ENCODE peak calls at places on chromosomes 16 and 17, in four cellular contexts. Q, T, B and D are unnamed samples.

GRCh38 chr17:80866050-80866793 is 125.4 kb upstream of the CHMP6 start:
- DNase-seq in Q (peak; percentile 56), T (peak; percentile 31), B (peak; percentile 67), D (peak; percentile 83)

GRCh38 chr16:6482861-6483530 is 849.6 kb upstream of the RBFOX1 start:
- DNase-seq in Q (no peak), T (no peak), B (no peak), D (no peak)

GRCh38 chr16:21590287-21590686 is 9.1 kb upstream of the METTL9 start:
- DNase-seq in Q (no peak), T (no peak), B (no peak), D (no peak)

GRCh38 chr17:81338301-81339179 is 43.4 kb upstream of the SLC38A10 start:
- DNase-seq in Q (no peak), T (no peak), B (no peak), D (no peak)

GRCh38 chr17:57097832-57098421 is 12.9 kb downstream of the AKAP1 start:
- DNase-seq in Q (no peak), T (no peak), B (no peak), D (no peak)

GRCh38 chr17:54085934-54086333 is 263.2 kb downstream of the KIF2B start:
- DNase-seq in Q (no peak), T (no peak), B (no peak), D (no peak)

GRCh38 chr16:30186444-30186781 is 3.0 kb downstream of the CORO1A start:
- DNase-seq in Q (no peak), T (no peak), B (no peak), D (no peak)

GRCh38 chr17:83013779-83014117 is 65.7 kb upstream of the METRNL start:
- DNase-seq in Q (no peak), T (no peak), B (no peak), D (no peak)

GRCh38 chr16:53829186-53829747 is 125.3 kb downstream of the FTO start:
- DNase-seq in Q (no peak), T (no peak), B (no peak), D (no peak)

GRCh38 chr17:30503558-30503957 is 26.4 kb downstream of the GOSR1 start:
- DNase-seq in Q (no peak), T (no peak), B (no peak), D (no peak)

GRCh38 chr16:89738538-89739317 is 17.4 kb downstream of the ZNF276 start:
- DNase-seq in Q (no peak), T (no peak), B (no peak), D (no peak)

GRCh38 chr16:1150511-1150982 is 2.4 kb upstream of the CACNA1H start:
- DNase-seq in Q (peak; percentile 40), T (no peak), B (peak; percentile 64), D (peak; percentile 53)

GRCh38 chr17:36863131-36863530 is 74.1 kb upstream of the LHX1 start:
- DNase-seq in Q (no peak), T (no peak), B (no peak), D (no peak)

GRCh38 chr16:19882641-19883040 is 2.0 kb downstream of the GPRC5B start:
- DNase-seq in Q (no peak), T (no peak), B (no peak), D (no peak)

GRCh38 chr16:85227262-85227923 is 115.1 kb upstream of the CIBAR2 start:
- DNase-seq in Q (no peak), T (peak; percentile 98), B (no peak), D (no peak)

GRCh38 chr16:79698341-79698753 is 97.8 kb upstream of the MAF start:
- DNase-seq in Q (no peak), T (no peak), B (no peak), D (no peak)

GRCh38 chr17:75764711-75765421 is at the start of gene GALK1:
- DNase-seq in Q (peak; percentile 59), T (no peak), B (peak; percentile 85), D (peak; percentile 83)

GRCh38 chr17:78824240-78824639 is 16.4 kb downstream of the USP36 start:
- DNase-seq in Q (no peak), T (no peak), B (no peak), D (no peak)

GRCh38 chr17:16915752-16916556 is 56.0 kb downstream of the TNFRSF13B start:
- DNase-seq in Q (peak; percentile 32), T (peak; percentile 17), B (peak; percentile 36), D (peak; percentile 73)

GRCh38 chr17:60326702-60327101 is 65.2 kb downstream of the USP32 start:
- DNase-seq in Q (no peak), T (no peak), B (no peak), D (no peak)

GRCh38 chr17:60322056-60322387 is 69.9 kb downstream of the USP32 start:
- DNase-seq in Q (no peak), T (no peak), B (no peak), D (no peak)

GRCh38 chr17:60325730-60326524 is 66.0 kb downstream of the USP32 start:
- DNase-seq in Q (peak; percentile 20), T (no peak), B (no peak), D (no peak)

GRCh38 chr17:60321336-60322055 is 70.4 kb downstream of the USP32 start:
- DNase-seq in Q (no peak), T (peak; percentile 13), B (no peak), D (no peak)

DNA sequence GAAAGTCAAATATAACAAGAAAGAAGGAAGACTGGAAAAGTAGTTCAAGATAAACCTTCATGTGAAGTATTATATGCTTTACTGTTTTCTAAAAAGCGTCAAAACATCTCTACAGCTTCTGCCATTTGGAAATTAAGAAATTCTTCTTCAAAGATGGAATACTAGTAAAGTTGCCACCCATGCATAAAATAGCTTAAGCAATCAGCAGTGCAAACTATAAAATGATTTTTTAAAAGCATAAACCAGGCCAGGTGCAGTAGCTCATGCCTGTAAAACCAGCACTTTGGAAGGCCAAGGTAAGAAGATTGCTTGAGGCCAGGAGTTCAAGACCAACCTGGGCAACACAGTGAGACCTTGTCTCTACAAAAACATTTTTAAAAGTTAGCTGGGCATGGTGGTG is 68.2 kb downstream of the USP32 start:
- DNase-seq in Q (no peak), T (no peak), B (no peak), D (no peak)
- TF ChIP-seq FOXK2 in Q (no peak), T (no peak), B (no peak), D (no peak)

DNA sequence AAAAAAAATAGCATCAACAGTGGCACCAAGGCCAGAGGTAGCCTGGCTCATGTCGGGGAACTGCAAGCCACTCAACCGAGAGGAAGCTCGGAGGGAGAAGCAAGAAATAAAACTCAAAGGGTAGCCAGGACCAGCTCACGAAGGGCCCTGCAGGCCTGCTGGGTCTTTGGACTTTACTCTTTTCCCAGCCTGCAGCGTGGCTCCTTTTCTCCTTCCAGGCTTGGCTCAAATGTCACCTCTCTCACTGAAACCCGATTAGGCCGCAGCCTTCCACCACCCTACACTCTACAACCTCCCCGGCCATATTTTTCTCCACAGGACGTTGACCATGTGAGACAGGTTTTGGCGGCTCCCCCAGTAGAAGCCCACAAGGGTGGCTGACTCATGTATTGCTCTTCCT is 38.1 kb downstream of the CALB2 start:
- DNase-seq in Q (no peak), T (no peak), B (no peak), D (no peak)
- TF ChIP-seq TARDBP in Q (no peak), T (no peak), B (no peak), D (no peak)

GRCh38 chr17:66190738-66191606 is 961 bp downstream of the CEP112 start:
- DNase-seq in Q (peak; percentile 16), T (no peak), B (no peak), D (peak; percentile 12)
- TF ChIP-seq SP1 in Q (no peak), T (no peak), B (no peak), D (no peak)

DNA sequence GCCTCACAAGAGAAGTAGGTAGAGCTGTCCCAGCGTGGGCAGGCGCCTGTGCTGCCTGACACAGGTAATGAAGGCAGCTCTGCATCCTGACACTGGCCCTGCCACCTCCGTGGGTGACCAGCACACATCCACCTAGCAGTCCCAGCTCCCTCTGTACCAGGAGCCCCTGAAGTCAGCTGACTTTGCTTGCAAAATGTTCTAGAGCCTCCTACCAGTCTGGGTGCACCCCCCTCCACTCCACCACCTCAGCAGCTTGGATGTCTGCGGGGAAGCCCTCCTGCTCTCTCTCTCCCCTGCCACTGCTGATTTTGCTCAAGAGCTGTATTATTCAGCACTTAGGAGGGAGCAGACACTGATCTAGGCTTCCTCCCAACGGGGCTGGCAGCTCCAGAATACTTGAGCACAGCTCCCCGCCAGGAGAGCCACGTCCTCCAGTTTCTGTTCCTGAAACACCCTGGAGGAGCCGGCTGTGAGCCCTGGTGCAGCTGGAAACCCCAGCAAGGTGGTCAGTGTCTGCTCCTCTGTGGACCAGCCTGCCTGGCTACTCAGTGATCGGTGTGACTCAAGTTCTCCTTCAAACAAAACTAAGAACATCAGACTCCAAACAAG is 1.0 kb downstream of the RNF166 start:
- DNase-seq in Q (no peak), T (no peak), B (peak; percentile 52), D (no peak)
- TF ChIP-seq FOXK2 in Q (no peak), T (no peak), B (no peak), D (no peak)

GRCh38 chr17:28878981-28879380 is 18.6 kb downstream of the FLOT2 start:
- DNase-seq in Q (peak; percentile 57), T (no peak), B (peak; percentile 83), D (peak; percentile 32)
- TF ChIP-seq TARDBP in Q (no peak), T (no peak), B (no peak), D (no peak)

DNA sequence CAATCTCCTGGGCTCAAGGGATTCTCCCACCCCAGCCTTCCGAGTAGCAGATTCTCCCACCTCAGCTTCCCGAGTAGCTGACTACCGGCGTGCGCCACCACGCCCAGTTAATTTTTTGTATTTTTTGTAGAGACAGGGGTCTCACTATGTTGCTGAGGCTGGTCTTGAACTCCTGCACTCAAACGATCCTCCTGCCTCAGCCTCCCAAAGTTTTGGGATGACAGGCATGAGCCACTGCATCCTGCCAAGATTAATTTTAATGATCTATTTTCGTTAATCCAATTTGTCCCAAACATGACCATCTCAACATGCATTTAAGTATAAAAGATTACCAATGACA is 1.2 kb downstream of the ZC3H7A start:
- DNase-seq in Q (no peak), T (no peak), B (no peak), D (no peak)
- TF ChIP-seq SP1 in Q (no peak), T (no peak), B (no peak), D (no peak)

GRCh38 chr16:70428178-70428998 is 10.5 kb downstream of the ST3GAL2 start:
- DNase-seq in Q (peak; percentile 100), T (peak; percentile 79), B (peak; percentile 99), D (peak; percentile 43)
- TF ChIP-seq FOXK2 in Q (no peak), T (no peak), B (peak; percentile 94), D (no peak)